ENCODE peak calls at places on chromosomes 13 and 19, in seven cellular contexts. One of them, this sample, is unnamed.

GRCh38 chr19:49374665-49375434 is 11.2 kb downstream of the DKKL1 start:
- DNase-seq in IMR-90: no peak
- DNase-seq in psoas muscle: no peak
- DNase-seq in neural progenitor cell: no peak
- DNase-seq in A549: no peak
- DNase-seq in fibroblast of lung: no peak
- DNase-seq in activated B cell treated with CpG ODN at 0.5 μM for 24 hours: no peak
- DNase-seq in this sample: no peak

GRCh38 chr19:4633140-4633967 is 6.0 kb upstream of the TNFAIP8L1 start:
- DNase-seq in IMR-90: peak
- DNase-seq in psoas muscle: peak
- DNase-seq in neural progenitor cell: peak
- DNase-seq in A549: peak
- DNase-seq in fibroblast of lung: peak
- DNase-seq in activated B cell treated with CpG ODN at 0.5 μM for 24 hours: peak
- DNase-seq in this sample: peak

GRCh38 chr19:39203372-39204341 is at the start of gene SYCN:
- DNase-seq in IMR-90: no peak
- DNase-seq in psoas muscle: no peak
- DNase-seq in neural progenitor cell: no peak
- DNase-seq in A549: no peak
- DNase-seq in fibroblast of lung: no peak
- DNase-seq in activated B cell treated with CpG ODN at 0.5 μM for 24 hours: no peak
- DNase-seq in this sample: no peak

GRCh38 chr19:18223860-18224524 is 2.2 kb downstream of the PDE4C start:
- DNase-seq in IMR-90: no peak
- DNase-seq in psoas muscle: peak
- DNase-seq in neural progenitor cell: peak
- DNase-seq in A549: peak
- DNase-seq in fibroblast of lung: no peak
- DNase-seq in activated B cell treated with CpG ODN at 0.5 μM for 24 hours: no peak
- DNase-seq in this sample: peak

GRCh38 chr13:71290963-71291937 is 575.8 kb downstream of the DACH1 start:
- DNase-seq in IMR-90: peak
- DNase-seq in psoas muscle: no peak
- DNase-seq in neural progenitor cell: no peak
- DNase-seq in A549: peak
- DNase-seq in fibroblast of lung: peak
- DNase-seq in activated B cell treated with CpG ODN at 0.5 μM for 24 hours: no peak
- DNase-seq in this sample: no peak

GRCh38 chr19:5313307-5313706 is 27.3 kb downstream of the PTPRS start:
- DNase-seq in IMR-90: no peak
- DNase-seq in psoas muscle: no peak
- DNase-seq in neural progenitor cell: no peak
- DNase-seq in A549: no peak
- DNase-seq in fibroblast of lung: no peak
- DNase-seq in activated B cell treated with CpG ODN at 0.5 μM for 24 hours: peak
- DNase-seq in this sample: no peak

GRCh38 chr13:49443327-49443688 is 556 bp downstream of the CAB39L start:
- DNase-seq in IMR-90: peak
- DNase-seq in psoas muscle: no peak
- DNase-seq in neural progenitor cell: peak
- DNase-seq in A549: peak
- DNase-seq in fibroblast of lung: peak
- DNase-seq in activated B cell treated with CpG ODN at 0.5 μM for 24 hours: peak
- DNase-seq in this sample: no peak

GRCh38 chr13:94712812-94713555 is 639 bp upstream of the SOX21 start:
- DNase-seq in IMR-90: peak
- DNase-seq in psoas muscle: peak
- DNase-seq in neural progenitor cell: peak
- DNase-seq in A549: peak
- DNase-seq in fibroblast of lung: peak
- DNase-seq in activated B cell treated with CpG ODN at 0.5 μM for 24 hours: no peak
- DNase-seq in this sample: peak

GRCh38 chr13:36681894-36682624 is 8.2 kb downstream of the SERTM1 start:
- DNase-seq in IMR-90: no peak
- DNase-seq in psoas muscle: no peak
- DNase-seq in neural progenitor cell: no peak
- DNase-seq in A549: no peak
- DNase-seq in fibroblast of lung: no peak
- DNase-seq in activated B cell treated with CpG ODN at 0.5 μM for 24 hours: no peak
- DNase-seq in this sample: no peak

GRCh38 chr13:111508902-111509509 is 188.6 kb downstream of the TEX29 start:
- DNase-seq in IMR-90: no peak
- DNase-seq in psoas muscle: no peak
- DNase-seq in neural progenitor cell: no peak
- DNase-seq in A549: no peak
- DNase-seq in fibroblast of lung: no peak
- DNase-seq in activated B cell treated with CpG ODN at 0.5 μM for 24 hours: no peak
- DNase-seq in this sample: no peak

GRCh38 chr19:40982594-40983101 is 8.4 kb upstream of the CYP2B6 start:
- DNase-seq in IMR-90: peak
- DNase-seq in psoas muscle: no peak
- DNase-seq in neural progenitor cell: no peak
- DNase-seq in A549: no peak
- DNase-seq in fibroblast of lung: peak
- DNase-seq in activated B cell treated with CpG ODN at 0.5 μM for 24 hours: no peak
- DNase-seq in this sample: no peak

GRCh38 chr13:86974251-86974994 is 696.7 kb upstream of the SLITRK5 start:
- DNase-seq in IMR-90: no peak
- DNase-seq in psoas muscle: no peak
- DNase-seq in neural progenitor cell: no peak
- DNase-seq in A549: no peak
- DNase-seq in fibroblast of lung: no peak
- DNase-seq in activated B cell treated with CpG ODN at 0.5 μM for 24 hours: no peak
- DNase-seq in this sample: no peak

GRCh38 chr19:6802336-6803035 is 30.0 kb downstream of the VAV1 start:
- DNase-seq in IMR-90: no peak
- DNase-seq in psoas muscle: peak
- DNase-seq in neural progenitor cell: peak
- DNase-seq in A549: peak
- DNase-seq in fibroblast of lung: no peak
- DNase-seq in activated B cell treated with CpG ODN at 0.5 μM for 24 hours: peak
- DNase-seq in this sample: no peak

GRCh38 chr19:54478677-54479266 is 5.7 kb upstream of the CDC42EP5 start:
- DNase-seq in IMR-90: peak
- DNase-seq in psoas muscle: no peak
- DNase-seq in neural progenitor cell: peak
- DNase-seq in A549: peak
- DNase-seq in fibroblast of lung: peak
- DNase-seq in activated B cell treated with CpG ODN at 0.5 μM for 24 hours: no peak
- DNase-seq in this sample: peak

GRCh38 chr19:11378319-11379189 is 4.1 kb downstream of the SWSAP1 start:
- DNase-seq in IMR-90: peak
- DNase-seq in psoas muscle: no peak
- DNase-seq in neural progenitor cell: peak
- DNase-seq in A549: peak
- DNase-seq in fibroblast of lung: peak
- DNase-seq in activated B cell treated with CpG ODN at 0.5 μM for 24 hours: no peak
- DNase-seq in this sample: peak

GRCh38 chr19:4115050-4115817 is 8.7 kb downstream of the MAP2K2 start:
- DNase-seq in IMR-90: no peak
- DNase-seq in psoas muscle: no peak
- DNase-seq in neural progenitor cell: no peak
- DNase-seq in A549: no peak
- DNase-seq in fibroblast of lung: no peak
- DNase-seq in activated B cell treated with CpG ODN at 0.5 μM for 24 hours: peak
- DNase-seq in this sample: no peak

GRCh38 chr19:610801-611505 is 21.3 kb downstream of the HCN2 start:
- DNase-seq in IMR-90: peak
- DNase-seq in psoas muscle: peak
- DNase-seq in neural progenitor cell: no peak
- DNase-seq in A549: peak
- DNase-seq in fibroblast of lung: peak
- DNase-seq in activated B cell treated with CpG ODN at 0.5 μM for 24 hours: no peak
- DNase-seq in this sample: no peak

GRCh38 chr13:20016649-20017364 is 58.3 kb downstream of the ZMYM2 start:
- DNase-seq in IMR-90: no peak
- DNase-seq in psoas muscle: no peak
- DNase-seq in neural progenitor cell: no peak
- DNase-seq in A549: no peak
- DNase-seq in fibroblast of lung: no peak
- DNase-seq in activated B cell treated with CpG ODN at 0.5 μM for 24 hours: no peak
- DNase-seq in this sample: no peak

GRCh38 chr19:37329686-37330085 is 41.2 kb upstream of the ZNF527 start:
- DNase-seq in IMR-90: no peak
- DNase-seq in psoas muscle: no peak
- DNase-seq in neural progenitor cell: peak
- DNase-seq in A549: peak
- DNase-seq in fibroblast of lung: no peak
- DNase-seq in activated B cell treated with CpG ODN at 0.5 μM for 24 hours: no peak
- DNase-seq in this sample: no peak
- TF ChIP-seq CTCF in IMR-90: peak
- TF ChIP-seq CTCF in psoas muscle: no peak
- TF ChIP-seq CTCF in neural progenitor cell: peak
- TF ChIP-seq CTCF in A549: no peak
- TF ChIP-seq CTCF in fibroblast of lung: no peak
- TF ChIP-seq CTCF in activated B cell treated with CpG ODN at 0.5 μM for 24 hours: no peak
- TF ChIP-seq CTCF in this sample: peak

GRCh38 chr13:32495841-32496240 is 42.8 kb downstream of the N4BP2L2 start:
- DNase-seq in IMR-90: no peak
- DNase-seq in psoas muscle: no peak
- DNase-seq in neural progenitor cell: no peak
- DNase-seq in A549: no peak
- DNase-seq in fibroblast of lung: no peak
- DNase-seq in activated B cell treated with CpG ODN at 0.5 μM for 24 hours: no peak
- DNase-seq in this sample: no peak
- TF ChIP-seq CTCF in IMR-90: no peak
- TF ChIP-seq CTCF in psoas muscle: no peak
- TF ChIP-seq CTCF in neural progenitor cell: no peak
- TF ChIP-seq CTCF in A549: no peak
- TF ChIP-seq CTCF in fibroblast of lung: no peak
- TF ChIP-seq CTCF in activated B cell treated with CpG ODN at 0.5 μM for 24 hours: no peak
- TF ChIP-seq CTCF in this sample: no peak

DNA sequence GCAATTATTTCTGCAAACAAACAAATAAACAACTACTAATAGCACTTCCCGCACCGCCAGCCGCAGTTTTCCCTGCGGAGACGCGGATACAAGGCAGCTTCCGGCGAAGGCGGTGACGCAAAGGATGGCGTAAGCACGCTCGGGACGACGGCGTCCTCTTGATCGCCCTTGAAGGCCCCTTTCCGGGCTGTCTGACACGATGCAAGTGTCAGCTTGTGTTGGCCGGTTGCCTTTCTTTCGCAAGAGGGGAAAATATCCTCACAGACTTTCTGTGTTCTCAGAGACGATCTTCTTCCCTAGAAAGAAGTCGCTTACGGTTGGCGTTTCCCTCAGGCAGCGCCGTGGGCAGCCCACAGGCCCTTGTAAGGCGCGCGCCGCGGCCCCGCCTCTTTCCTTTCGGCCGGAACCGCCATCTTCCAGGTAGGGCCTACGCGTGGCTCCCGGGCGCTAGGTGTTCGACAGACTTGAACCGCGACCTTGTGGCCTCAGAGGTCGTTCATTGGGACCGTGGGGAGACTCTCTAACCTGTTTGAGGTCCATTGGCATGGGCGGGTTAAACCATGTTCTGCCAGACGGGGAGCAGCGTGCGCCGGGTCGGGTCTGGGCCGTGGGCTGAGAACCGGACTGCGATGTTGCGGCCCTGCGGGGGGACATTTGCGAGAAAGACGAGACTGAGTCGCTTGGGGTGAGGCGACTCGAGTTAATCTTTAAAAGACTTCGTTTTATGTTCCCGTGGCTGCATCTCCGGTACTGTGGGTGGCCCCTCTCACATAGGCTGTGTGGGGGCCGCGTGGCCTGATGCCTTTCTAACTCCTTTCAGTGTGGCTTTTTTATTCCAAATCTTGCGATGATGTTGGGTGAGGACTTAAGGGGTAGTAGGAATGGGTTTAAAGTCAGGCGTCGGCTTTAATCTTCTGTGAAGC is at the start of gene RPL21:
- DNase-seq in IMR-90: peak
- DNase-seq in psoas muscle: peak
- DNase-seq in neural progenitor cell: peak
- DNase-seq in A549: peak
- DNase-seq in fibroblast of lung: peak
- DNase-seq in activated B cell treated with CpG ODN at 0.5 μM for 24 hours: peak
- DNase-seq in this sample: peak
- TF ChIP-seq CTCF in IMR-90: no peak
- TF ChIP-seq CTCF in psoas muscle: no peak
- TF ChIP-seq CTCF in neural progenitor cell: no peak
- TF ChIP-seq CTCF in A549: no peak
- TF ChIP-seq CTCF in fibroblast of lung: no peak
- TF ChIP-seq CTCF in activated B cell treated with CpG ODN at 0.5 μM for 24 hours: no peak
- TF ChIP-seq CTCF in this sample: no peak

GRCh38 chr13:100573121-100573520 is 15.5 kb downstream of the GGACT start:
- DNase-seq in IMR-90: peak
- DNase-seq in psoas muscle: peak
- DNase-seq in neural progenitor cell: peak
- DNase-seq in A549: peak
- DNase-seq in fibroblast of lung: peak
- DNase-seq in activated B cell treated with CpG ODN at 0.5 μM for 24 hours: peak
- DNase-seq in this sample: peak
- TF ChIP-seq CTCF in IMR-90: peak
- TF ChIP-seq CTCF in psoas muscle: peak
- TF ChIP-seq CTCF in neural progenitor cell: peak
- TF ChIP-seq CTCF in A549: peak
- TF ChIP-seq CTCF in fibroblast of lung: peak
- TF ChIP-seq CTCF in activated B cell treated with CpG ODN at 0.5 μM for 24 hours: peak
- TF ChIP-seq CTCF in this sample: peak

DNA sequence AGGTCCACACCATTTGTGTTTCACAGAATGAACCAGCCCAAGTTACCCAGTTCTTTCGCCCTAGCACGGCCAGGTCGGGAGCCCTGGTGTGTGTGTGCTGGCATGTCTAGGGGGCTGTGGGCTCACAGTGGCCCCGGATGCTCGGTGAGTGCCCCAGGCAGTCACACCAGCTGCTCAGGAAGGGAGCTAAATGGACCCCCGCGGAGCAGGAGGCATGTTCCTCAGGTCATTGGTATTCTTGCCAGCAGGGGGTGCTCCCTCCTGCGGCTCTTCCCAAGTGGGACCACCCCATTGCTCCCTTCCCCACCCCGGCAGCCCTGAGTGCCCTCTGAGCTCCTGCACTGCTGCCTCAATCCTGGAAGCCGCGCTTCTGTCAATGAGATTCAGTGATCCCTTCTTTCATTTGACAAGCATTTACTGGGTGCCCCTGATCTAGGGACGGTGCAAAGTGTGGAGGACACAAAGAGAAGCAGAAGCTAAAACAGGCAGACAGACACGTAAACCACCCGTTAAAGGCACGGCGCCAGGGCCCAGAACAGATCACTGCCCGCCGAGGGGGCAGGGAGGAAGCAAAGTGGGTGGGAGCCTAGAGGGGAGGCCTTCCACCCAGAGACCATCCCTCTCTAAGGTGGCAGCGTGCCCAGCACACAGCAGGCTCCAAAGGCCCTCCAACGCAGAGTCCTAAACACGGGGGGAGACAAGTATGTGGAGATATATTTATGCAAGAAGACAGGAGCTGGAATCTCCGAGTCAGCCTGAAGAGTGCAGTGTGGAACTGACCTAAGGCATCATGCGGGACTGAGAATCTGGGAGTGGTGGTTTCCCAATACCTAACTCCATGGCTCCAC is 5.2 kb upstream of the ADPRHL1 start:
- DNase-seq in IMR-90: peak
- DNase-seq in psoas muscle: no peak
- DNase-seq in neural progenitor cell: peak
- DNase-seq in A549: peak
- DNase-seq in fibroblast of lung: peak
- DNase-seq in activated B cell treated with CpG ODN at 0.5 μM for 24 hours: no peak
- DNase-seq in this sample: no peak
- TF ChIP-seq CTCF in IMR-90: peak
- TF ChIP-seq CTCF in psoas muscle: peak
- TF ChIP-seq CTCF in neural progenitor cell: peak
- TF ChIP-seq CTCF in A549: peak
- TF ChIP-seq CTCF in fibroblast of lung: peak
- TF ChIP-seq CTCF in activated B cell treated with CpG ODN at 0.5 μM for 24 hours: no peak
- TF ChIP-seq CTCF in this sample: peak

This sample was measured in neural crest cell.